ENCODE peak calls at places on chromosome 1, in seven cellular contexts. O is AG04450; Z is Peyer's patch; N is naive thymus-derived CD4-positive, alpha-beta T cell; G is HL-60; A is kidney; D is CD8-positive, alpha-beta memory T cell. E is an unnamed sample.

GRCh38 chr1:100869996-100870395 is 24.6 kb downstream of the EXTL2 start:
- DNase-seq in O (no peak), D (no peak), A (no peak), Z (no peak), N (no peak), G (no peak), E (no peak)

GRCh38 chr1:231338270-231339128 is at the start of gene SPRTN:
- DNase-seq in Z (no peak), O (no peak), A (peak; percentile 95), D (no peak), N (no peak), G (no peak), E (no peak)

GRCh38 chr1:12202190-12202497 is 27.7 kb upstream of the VPS13D start:
- DNase-seq in A (no peak), Z (no peak), D (no peak), N (no peak), O (no peak), G (no peak), E (no peak)

GRCh38 chr1:35615440-35615839 is 25.9 kb downstream of the PSMB2 start:
- DNase-seq in A (no peak), O (no peak), N (no peak), Z (no peak), D (no peak), G (no peak), E (no peak)

GRCh38 chr1:100528861-100529260 is 9.1 kb upstream of the GPR88 start:
- DNase-seq in N (no peak), A (no peak), G (no peak), D (no peak), O (peak; percentile 16), Z (no peak), E (no peak)

GRCh38 chr1:213539464-213539863 is 448.3 kb upstream of the PROX1 start:
- DNase-seq in N (no peak), Z (no peak), G (no peak), A (no peak), O (no peak), D (no peak), E (no peak)

GRCh38 chr1:55519937-55520683 is 304.9 kb upstream of the USP24 start:
- DNase-seq in O (peak; percentile 46), A (no peak), Z (no peak), G (no peak), D (no peak), N (no peak), E (no peak)

GRCh38 chr1:17525996-17526686 is 13.4 kb upstream of the ARHGEF10L start:
- DNase-seq in N (no peak), D (no peak), G (no peak), Z (no peak), O (no peak), A (no peak), E (no peak)

GRCh38 chr1:39573097-39573465 is 3.5 kb downstream of the PABPC4 start:
- DNase-seq in N (no peak), O (no peak), A (no peak), D (no peak), Z (no peak), G (no peak), E (no peak)

GRCh38 chr1:30476476-30476875 is 246.9 kb downstream of the MATN1 start:
- DNase-seq in N (no peak), D (no peak), O (no peak), A (no peak), G (no peak), Z (peak; percentile 36), E (peak; percentile 28)

GRCh38 chr1:214549604-214550338 is 1.6 kb downstream of the PTPN14 start:
- DNase-seq in G (no peak), A (no peak), D (no peak), Z (no peak), O (no peak), N (no peak), E (no peak)

GRCh38 chr1:63718464-63719075 is 55.2 kb upstream of the ROR1 start:
- DNase-seq in G (no peak), Z (no peak), A (no peak), N (no peak), O (no peak), D (no peak), E (peak; percentile 32)

GRCh38 chr1:41712687-41713086 is 206.0 kb downstream of the HIVEP3 start:
- DNase-seq in G (no peak), D (no peak), O (no peak), N (no peak), Z (no peak), A (no peak), E (no peak)

GRCh38 chr1:156999596-157000320 is 45.8 kb downstream of the ARHGEF11 start:
- DNase-seq in Z (no peak), G (no peak), O (no peak), A (no peak), N (no peak), D (no peak), E (no peak)

GRCh38 chr1:171083222-171083621 is 7.5 kb upstream of the FMO3 start:
- DNase-seq in Z (no peak), D (no peak), A (no peak), O (no peak), G (no peak), N (no peak), E (no peak)

GRCh38 chr1:9346566-9346965 is 53.9 kb downstream of the SPSB1 start:
- DNase-seq in A (no peak), N (no peak), D (no peak), G (no peak), O (no peak), Z (no peak), E (no peak)

GRCh38 chr1:235296729-235297128 is 31.2 kb downstream of the ARID4B start:
- DNase-seq in Z (no peak), G (no peak), N (no peak), A (no peak), O (no peak), D (no peak), E (no peak)
- H3K27ac ChIP-seq in Z (no peak overlapping the region), G (no peak overlapping the region), N (peak overlapping the region; percentile 82), A (no peak overlapping the region), O (no peak overlapping the region), D (peak overlapping the region; percentile 39), E (no peak overlapping the region)

GRCh38 chr1:61241864-61242472 is 159.6 kb downstream of the NFIA start:
- DNase-seq in O (no peak), D (no peak), Z (no peak), A (no peak), N (no peak), G (no peak), E (no peak)
- H3K4me3 ChIP-seq in O (no peak overlapping the region), D (no peak overlapping the region), Z (no peak overlapping the region), A (no peak overlapping the region), N (no peak overlapping the region), G (no peak overlapping the region), E (no peak overlapping the region)

DNA sequence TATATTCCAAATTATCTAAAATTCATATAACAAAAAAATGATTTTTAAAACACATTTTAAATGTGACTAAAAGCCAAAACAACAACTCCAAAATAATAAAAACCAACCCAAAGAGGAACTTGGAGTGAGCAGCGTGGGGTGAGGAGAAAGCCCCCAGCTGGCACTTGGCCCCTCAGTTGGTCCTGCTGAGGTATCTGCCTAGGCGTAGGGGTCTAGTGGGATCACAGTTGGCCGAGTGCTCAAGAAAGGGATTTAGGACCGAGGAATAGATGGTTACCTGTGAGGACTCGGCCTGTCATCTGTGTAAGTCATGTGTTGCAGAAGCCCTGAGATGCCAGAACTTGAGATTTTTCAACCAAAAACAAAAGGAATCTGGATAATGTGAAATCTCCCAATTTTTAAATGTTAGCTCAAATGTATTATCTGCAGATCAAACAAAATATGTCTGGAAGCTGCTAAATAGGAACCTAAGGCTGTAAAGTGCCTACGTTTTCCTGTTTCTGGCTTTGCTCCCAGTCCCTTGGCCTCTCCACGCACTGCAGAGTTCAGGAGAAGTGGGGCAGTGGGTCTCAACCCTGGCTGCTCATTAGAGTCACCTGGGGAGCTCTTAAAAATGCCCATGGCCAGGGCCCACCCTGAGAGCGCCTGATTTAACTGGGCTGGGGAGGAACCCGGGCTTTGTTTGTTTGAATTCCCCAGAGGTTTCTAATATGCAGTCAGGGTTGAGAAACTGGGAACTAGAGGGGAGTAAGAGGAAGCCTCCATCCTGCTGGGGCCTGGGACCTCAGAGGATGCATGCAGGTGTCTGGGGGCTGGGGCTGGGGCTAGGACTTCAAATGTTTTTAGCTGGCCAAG is 38.5 kb upstream of the LDLRAP1 start:
- DNase-seq in O (no peak), A (no peak), D (no peak), G (no peak), Z (no peak), N (no peak), E (peak; percentile 54)
- H3K27ac ChIP-seq in O (peak overlapping the region; percentile 77), A (no peak overlapping the region), D (no peak overlapping the region), G (no peak overlapping the region), Z (no peak overlapping the region), N (peak overlapping the region; percentile 34), E (no peak overlapping the region)

GRCh38 chr1:43991200-43991475 is 261 bp upstream of the CCDC24 start:
- DNase-seq in N (no peak), A (no peak), G (no peak), D (no peak), O (no peak), Z (no peak), E (no peak)

GRCh38 chr1:43991476-43992231 is at the start of gene CCDC24:
- DNase-seq in O (peak; percentile 24), D (peak; percentile 78), G (peak; percentile 74), Z (peak; percentile 92), A (peak; percentile 96), N (peak; percentile 38), E (peak; percentile 93)

GRCh38 chr1:43993206-43993914 is 2.0 kb downstream of the CCDC24 start:
- DNase-seq in A (no peak), G (no peak), N (no peak), D (no peak), O (no peak), Z (no peak), E (no peak)

GRCh38 chr1:43992232-43992995 is 1.0 kb downstream of the CCDC24 start:
- DNase-seq in A (no peak), Z (no peak), D (no peak), G (no peak), O (no peak), N (no peak), E (peak; percentile 75)

DNA sequence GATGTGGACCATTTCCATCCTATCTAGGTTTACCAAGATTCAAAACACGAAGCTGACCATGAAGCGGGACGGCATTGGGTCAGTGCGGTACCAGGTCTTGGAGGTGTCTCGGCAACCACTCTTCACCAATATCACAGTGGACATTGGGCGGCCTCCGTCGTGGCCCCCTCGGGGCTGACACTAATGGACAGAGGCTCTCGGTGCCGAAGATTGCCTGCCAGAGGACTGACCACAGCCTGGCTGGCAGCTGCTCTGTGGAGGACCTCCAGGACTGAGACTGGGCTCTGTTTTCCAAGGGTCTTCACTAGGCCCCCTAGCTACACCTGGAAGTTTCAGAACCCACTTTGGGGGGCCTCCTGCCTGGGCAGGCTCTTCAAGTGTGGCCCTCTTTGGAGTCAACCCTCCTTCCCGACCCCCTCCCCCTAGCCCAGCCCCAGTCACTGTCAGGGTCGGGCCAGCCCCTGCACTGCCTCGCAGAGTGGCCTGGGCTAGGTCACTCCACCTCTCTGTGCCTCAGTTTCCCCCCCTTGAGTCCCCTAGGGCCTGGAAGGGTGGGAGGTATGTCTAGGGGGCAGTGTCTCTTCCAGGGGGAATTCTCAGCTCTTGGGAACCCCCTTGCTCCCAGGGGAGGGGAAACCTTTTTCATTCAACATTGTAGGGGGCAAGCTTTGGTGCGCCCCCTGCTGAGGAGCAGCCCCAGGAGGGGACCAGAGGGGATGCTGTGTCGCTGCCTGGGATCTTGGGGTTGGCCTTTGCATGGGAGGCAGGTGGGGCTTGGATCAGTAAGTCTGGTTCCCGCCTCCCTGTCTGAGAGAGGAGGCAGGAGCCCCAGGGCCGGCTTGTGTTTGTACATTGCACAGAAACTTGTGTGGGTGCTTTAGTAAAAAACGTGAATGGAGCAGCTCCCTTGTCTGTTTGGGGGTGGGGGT is 864 bp upstream of the CCDC24 start:
- DNase-seq in Z (no peak), D (no peak), A (peak; percentile 68), G (no peak), N (no peak), O (no peak), E (no peak)
- H3K4me3 ChIP-seq in Z (peak overlapping the region; percentile 52), D (peak overlapping the region; percentile 60), A (peak overlapping the region; percentile 80), G (peak overlapping the region; percentile 82), N (peak overlapping the region; percentile 79), O (peak overlapping the region; percentile 75), E (peak overlapping the region; percentile 59)

GRCh38 chr1:94355485-94355980 is 62.7 kb upstream of the ABCD3 start:
- DNase-seq in N (no peak), D (no peak), Z (no peak), G (no peak), O (no peak), A (no peak), E (no peak)
- H3K27ac ChIP-seq in N (no peak overlapping the region), D (no peak overlapping the region), Z (no peak overlapping the region), G (no peak overlapping the region), O (no peak overlapping the region), A (no peak overlapping the region), E (no peak overlapping the region)

E was measured in sigmoid colon.